ENCODE peak calls at places on chromosomes 13 and 19, in six cellular contexts. R is endodermal cell, I is ascending aorta, C is heart right ventricle, L is OCI-LY7, K is GM12878. M is an unnamed sample.

GRCh38 chr19:13784731-13785452 is 10.4 kb upstream of the ZSWIM4 start:
- DNase-seq in K (no peak), I (peak), R (peak), C (peak), L (peak), M (no peak)

GRCh38 chr19:45475537-45476348 is 7.9 kb downstream of the FOSB start:
- DNase-seq in L (no peak), C (no peak), I (no peak), R (no peak), K (no peak), M (no peak)

GRCh38 chr19:46416077-46416709 is 2.8 kb upstream of the CCDC8 start:
- DNase-seq in K (no peak), C (peak), L (peak), I (no peak), R (peak), M (no peak)

GRCh38 chr13:19056355-19056880 is 125.2 kb downstream of the TUBA3C start:
- DNase-seq in R (no peak), L (no peak), K (no peak), C (no peak), I (no peak), M (no peak)

GRCh38 chr19:35000647-35001501 is 751 bp downstream of the GRAMD1A start:
- DNase-seq in C (peak), K (no peak), R (peak), L (peak), I (no peak), M (peak)

GRCh38 chr13:43333176-43333575 is 309.8 kb downstream of the DNAJC15 start:
- DNase-seq in L (no peak), I (no peak), R (no peak), C (no peak), K (no peak), M (no peak)

GRCh38 chr19:48635966-48636858 is 967 bp downstream of the DBP start:
- DNase-seq in I (no peak), R (peak), K (no peak), L (no peak), C (no peak), M (no peak)

GRCh38 chr19:1845642-1846041 is 2.6 kb downstream of the REXO1 start:
- DNase-seq in L (no peak), R (no peak), I (no peak), C (no peak), K (no peak), M (no peak)

GRCh38 chr19:18495204-18495911 is 26.5 kb downstream of the ELL start:
- DNase-seq in L (no peak), R (no peak), K (no peak), I (no peak), C (no peak), M (no peak)

GRCh38 chr19:8319807-8320520 is 1.2 kb downstream of the NDUFA7 start:
- DNase-seq in I (no peak), K (no peak), C (no peak), L (no peak), R (no peak), M (no peak)

GRCh38 chr13:99892866-99893504 is 78.6 kb downstream of the ZIC5 start:
- DNase-seq in K (no peak), I (no peak), C (no peak), R (peak), L (no peak), M (no peak)

GRCh38 chr13:103395140-103395539 is 328.9 kb upstream of the SLC10A2 start:
- DNase-seq in C (no peak), L (no peak), R (no peak), K (no peak), I (no peak), M (no peak)

GRCh38 chr19:9953802-9954542 is 17.7 kb upstream of the OLFM2 start:
- DNase-seq in I (no peak), K (no peak), R (no peak), L (no peak), C (no peak), M (no peak)

GRCh38 chr13:74062933-74063332 is 71.3 kb downstream of the KLF12 start:
- DNase-seq in R (no peak), L (peak), C (peak), K (peak), I (peak), M (no peak)

GRCh38 chr19:21322528-21322927 is 6.7 kb downstream of the ZNF708 start:
- DNase-seq in L (no peak), R (no peak), K (no peak), C (peak), I (no peak), M (no peak)

GRCh38 chr19:35592226-35592625 is 6.3 kb downstream of the PMIS2 start:
- DNase-seq in K (no peak), L (peak), C (no peak), I (no peak), R (peak), M (peak)

GRCh38 chr13:42380420-42381164 is 108.6 kb downstream of the AKAP11 start:
- DNase-seq in L (peak), K (peak), C (no peak), R (no peak), I (no peak), M (no peak)

GRCh38 chr13:111202745-111203144 is 87.6 kb downstream of the ARHGEF7 start:
- DNase-seq in L (peak), K (no peak), I (no peak), R (no peak), C (no peak), M (no peak)
- H3K4me3 ChIP-seq in L (peak), K (no peak), I (no peak), R (no peak), C (peak), M (no peak)

GRCh38 chr19:54633401-54633800 is 3.1 kb downstream of the LILRB1 start:
- DNase-seq in R (no peak), I (no peak), C (no peak), K (no peak), L (no peak), M (no peak)

GRCh38 chr19:54626757-54627156 is 3.5 kb upstream of the LILRB1 start:
- DNase-seq in L (no peak), C (no peak), R (no peak), I (no peak), K (no peak), M (no peak)

GRCh38 chr19:54630784-54631183 is 500 bp downstream of the LILRB1 start:
- DNase-seq in R (no peak), C (no peak), I (no peak), K (no peak), L (no peak), M (no peak)

DNA sequence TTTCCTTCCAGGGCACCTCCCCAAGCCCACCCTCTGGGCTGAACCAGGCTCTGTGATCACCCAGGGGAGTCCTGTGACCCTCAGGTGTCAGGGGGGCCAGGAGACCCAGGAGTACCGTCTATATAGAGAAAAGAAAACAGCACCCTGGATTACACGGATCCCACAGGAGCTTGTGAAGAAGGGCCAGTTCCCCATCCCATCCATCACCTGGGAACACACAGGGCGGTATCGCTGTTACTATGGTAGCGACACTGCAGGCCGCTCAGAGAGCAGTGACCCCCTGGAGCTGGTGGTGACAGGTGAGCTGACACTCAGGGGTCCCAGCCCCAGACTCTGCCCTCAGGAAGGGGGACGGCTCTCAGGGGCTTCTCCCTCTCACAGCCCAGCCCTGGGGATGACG is 1.2 kb downstream of the LILRB1 start:
- DNase-seq in R (no peak), K (no peak), C (no peak), I (no peak), L (no peak), M (no peak)
- TF ChIP-seq CTCF in R (no peak), K (no peak), C (no peak), I (no peak), L (no peak), M (no peak)

GRCh38 chr19:3682741-3683404 is 17.4 kb downstream of the PIP5K1C start:
- DNase-seq in I (no peak), R (peak), K (no peak), L (no peak), C (no peak), M (no peak)
- H3K4me3 ChIP-seq in I (no peak), R (no peak), K (no peak), L (no peak), C (no peak), M (no peak)

GRCh38 chr19:16562608-16563025 is 9.6 kb downstream of the SLC35E1 start:
- DNase-seq in K (no peak), I (no peak), C (no peak), R (no peak), L (no peak), M (no peak)

GRCh38 chr19:16564842-16565241 is 7.4 kb downstream of the SLC35E1 start:
- DNase-seq in C (no peak), K (no peak), L (no peak), R (no peak), I (no peak), M (no peak)

GRCh38 chr19:16569609-16570320 is 2.5 kb downstream of the SLC35E1 start:
- DNase-seq in L (no peak), C (no peak), I (no peak), K (no peak), R (no peak), M (no peak)

GRCh38 chr19:16566702-16567101 is 5.5 kb downstream of the SLC35E1 start:
- DNase-seq in R (no peak), C (no peak), L (no peak), I (no peak), K (no peak), M (no peak)

DNA sequence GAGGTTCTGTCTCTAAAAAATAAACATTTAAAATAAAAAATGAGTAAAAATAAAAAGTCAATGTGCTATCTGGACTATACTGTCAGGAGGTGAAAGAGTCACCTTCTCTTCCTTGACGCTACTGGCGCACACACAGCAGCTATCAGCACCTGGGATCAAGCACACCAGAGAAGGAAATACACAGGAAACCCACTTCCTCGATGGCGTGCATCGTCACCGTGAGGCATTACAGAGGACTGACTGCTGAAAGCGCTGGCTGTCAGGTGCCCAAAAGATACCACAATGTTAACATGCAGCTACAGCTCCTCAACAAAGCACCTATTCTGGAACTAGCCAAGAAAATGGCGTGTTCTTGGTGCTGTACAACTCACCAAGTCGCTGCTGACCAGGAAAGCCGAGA is 6.1 kb downstream of the SLC35E1 start:
- DNase-seq in L (no peak), R (no peak), K (no peak), C (no peak), I (no peak), M (no peak)
- TF ChIP-seq CTCF in L (no peak), R (no peak), K (no peak), C (no peak), I (no peak), M (no peak)

GRCh38 chr13:46668302-46668720 is 115.3 kb downstream of the LRCH1 start:
- DNase-seq in I (no peak), K (no peak), C (peak), L (peak), R (no peak), M (peak)
- H3K4me3 ChIP-seq in I (peak), K (peak), C (peak), L (peak), R (no peak), M (no peak)

M was measured in HL-60.